ENCODE peak calls at places on chromosomes 12 and 14, in four cellular contexts. Y is PC-3, O is breast epithelium, G is heart right ventricle. P is an unnamed sample.
A peak's percentile ranks its signal among the peaks of the same experiment; 100 is the strongest.

GRCh38 chr12:109098671-109099070 is 1.3 kb downstream of the UNG start:
- DNase-seq in Y (no peak), O (no peak), G (no peak), P (no peak)

GRCh38 chr12:124295431-124296058 is 652 bp downstream of the RFLNA start:
- DNase-seq in Y (no peak), O (no peak), G (no peak), P (no peak)

GRCh38 chr14:77067632-77068514 is 30.2 kb upstream of the CIPC start:
- DNase-seq in Y (peak; percentile 95), O (peak; percentile 72), G (peak; percentile 63), P (peak; percentile 31)

GRCh38 chr12:91381309-91381804 is 198.7 kb upstream of the DCN start:
- DNase-seq in Y (peak; percentile 40), O (no peak), G (peak; percentile 69), P (no peak)

GRCh38 chr14:102363182-102363952 is 626 bp downstream of the TECPR2 start:
- DNase-seq in Y (peak; percentile 65), O (no peak), G (peak; percentile 39), P (peak; percentile 7)

GRCh38 chr14:85934123-85934885 is 404.4 kb downstream of the FLRT2 start:
- DNase-seq in Y (peak; percentile 42), O (no peak), G (peak; percentile 15), P (peak; percentile 80)

GRCh38 chr12:102216086-102216691 is 18.6 kb upstream of the PMCH start:
- DNase-seq in Y (peak; percentile 24), O (no peak), G (no peak), P (no peak)

GRCh38 chr12:65808580-65808979 is 15.7 kb upstream of the HMGA2 start:
- DNase-seq in Y (no peak), O (no peak), G (no peak), P (no peak)

DNA sequence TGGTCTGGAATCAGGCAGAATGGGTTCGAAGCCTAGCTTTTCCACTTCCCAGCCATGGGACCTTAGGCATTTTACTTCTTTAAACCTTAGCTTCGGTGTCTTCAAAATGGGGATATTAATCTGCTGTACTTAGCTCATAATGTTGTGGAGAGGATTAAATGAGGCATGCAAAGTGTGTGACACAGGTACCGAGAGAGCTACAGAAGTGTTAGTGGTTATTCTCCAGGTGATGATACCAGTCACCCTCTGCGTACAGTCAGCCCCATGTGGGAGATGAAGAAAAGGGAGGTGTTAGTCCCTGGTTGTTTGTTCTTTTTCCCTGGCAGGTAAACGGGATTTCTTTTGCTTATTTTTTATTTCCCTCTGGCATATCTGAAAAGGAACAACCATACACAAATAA is 212.1 kb downstream of the PHLDA1 start:
- DNase-seq in Y (no peak), O (no peak), G (no peak), P (no peak)
- H3K4me1 ChIP-seq in Y (peaks cover 52% of the 10 kb centered on the region), O (no peaks in the 10 kb centered on the region), G (peaks cover 7% of the 10 kb centered on the region), P (peaks cover 9% of the 10 kb centered on the region)

DNA sequence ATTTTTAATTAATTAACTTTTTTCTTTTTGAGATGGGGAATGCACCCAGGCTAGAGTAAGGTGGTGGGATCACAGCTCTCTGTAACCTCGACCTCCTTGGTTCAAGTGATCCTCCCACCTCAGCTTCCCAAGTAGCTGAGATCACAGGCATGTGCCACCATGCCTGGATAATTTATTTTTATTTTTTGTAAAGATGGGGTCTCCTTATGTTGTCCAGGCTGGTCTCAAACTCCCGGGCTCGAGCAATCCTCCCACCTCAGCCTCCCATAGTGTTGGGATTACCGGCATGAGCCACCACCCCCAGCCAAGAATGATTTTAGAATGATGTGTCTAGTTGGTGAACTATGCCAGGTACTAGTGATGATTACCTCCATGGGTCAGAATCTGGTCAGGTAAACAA is 6.6 kb upstream of the LRP10 start:
- DNase-seq in Y (no peak), O (no peak), G (no peak), P (no peak)
- H3K27me3 ChIP-seq in Y (no peaks in the 10 kb centered on the region), O (no peaks in the 10 kb centered on the region), G (no peaks in the 10 kb centered on the region), P (no peaks in the 10 kb centered on the region)

GRCh38 chr12:54352022-54352531 is 12.2 kb downstream of the GPR84 start:
- DNase-seq in Y (no peak), O (no peak), G (peak; percentile 65), P (peak; percentile 45)
- H3K4me1 ChIP-seq in Y (no peaks in the 10 kb centered on the region), O (no peaks in the 10 kb centered on the region), G (peaks cover 13% of the 10 kb centered on the region), P (peaks cover 16% of the 10 kb centered on the region)

GRCh38 chr14:73811164-73811503 is 40.5 kb upstream of the PTGR2 start:
- DNase-seq in Y (no peak), O (no peak), G (no peak), P (no peak)

GRCh38 chr14:73809386-73809785 is 42.2 kb upstream of the PTGR2 start:
- DNase-seq in Y (no peak), O (no peak), G (no peak), P (no peak)

GRCh38 chr14:73807439-73807838 is 44.2 kb upstream of the PTGR2 start:
- DNase-seq in Y (no peak), O (no peak), G (no peak), P (no peak)

GRCh38 chr14:73814158-73814557 is 37.5 kb upstream of the PTGR2 start:
- DNase-seq in Y (no peak), O (no peak), G (peak; percentile 20), P (no peak)

DNA sequence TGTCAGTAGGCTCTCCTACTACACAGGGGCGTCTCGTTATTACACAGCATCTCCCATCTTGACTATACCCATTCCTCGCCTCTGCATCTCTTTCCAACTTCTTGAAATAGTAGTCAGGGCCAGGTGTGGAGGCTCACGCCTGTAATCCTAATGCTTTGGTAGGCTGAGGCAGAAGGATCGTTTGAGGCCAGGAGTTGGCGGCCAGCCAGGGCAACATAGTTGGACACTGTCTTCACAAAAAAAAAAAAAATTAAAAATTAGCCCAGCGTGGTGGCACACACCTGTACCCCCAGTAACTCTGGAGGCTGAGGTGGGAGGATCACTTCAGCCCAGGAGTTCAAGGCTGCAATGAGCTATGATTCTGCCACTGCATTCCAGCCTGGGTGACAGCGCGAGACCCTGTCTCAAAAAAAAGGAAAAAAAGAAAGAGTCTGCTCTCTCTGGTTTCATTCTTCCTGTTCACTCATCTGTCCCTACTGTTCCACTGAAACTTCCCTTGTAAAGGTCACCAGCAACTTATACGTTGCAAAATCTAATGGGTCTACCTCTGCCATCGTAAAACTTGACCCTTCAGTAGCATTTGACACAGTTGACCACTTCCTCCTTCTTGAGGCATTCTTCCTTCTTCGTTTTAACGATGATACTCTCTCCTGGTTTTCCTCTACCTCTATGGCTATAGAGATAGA is 41.0 kb upstream of the PTGR2 start:
- DNase-seq in Y (no peak), O (no peak), G (no peak), P (no peak)
- H3K27me3 ChIP-seq in Y (no peaks in the 10 kb centered on the region), O (no peaks in the 10 kb centered on the region), G (no peaks in the 10 kb centered on the region), P (no peaks in the 10 kb centered on the region)

GRCh38 chr12:79558924-79559469 is 131.8 kb downstream of the PAWR start:
- DNase-seq in Y (no peak), O (no peak), G (no peak), P (no peak)
- H3K4me1 ChIP-seq in Y (peaks cover 29% of the 10 kb centered on the region), O (no peaks in the 10 kb centered on the region), G (peaks cover 11% of the 10 kb centered on the region), P (no peaks in the 10 kb centered on the region)

GRCh38 chr12:53964315-53964713 is 8.6 kb upstream of the HOXC11 start:
- DNase-seq in Y (no peak), O (no peak), G (no peak), P (no peak)
- H3K27me3 ChIP-seq in Y (no peaks in the 10 kb centered on the region), O (peaks cover 100% of the 10 kb centered on the region), G (peaks cover 100% of the 10 kb centered on the region), P (peaks cover 74% of the 10 kb centered on the region)

GRCh38 chr14:71751264-71751663 is 181.0 kb upstream of the RGS6 start:
- DNase-seq in Y (no peak), O (no peak), G (no peak), P (no peak)

GRCh38 chr14:71753126-71753830 is 179.0 kb upstream of the RGS6 start:
- DNase-seq in Y (peak; percentile 94), O (peak; percentile 79), G (peak; percentile 96), P (peak; percentile 44)

GRCh38 chr14:71754422-71755095 is 177.7 kb upstream of the RGS6 start:
- DNase-seq in Y (no peak), O (no peak), G (no peak), P (no peak)

GRCh38 chr14:71753976-71754375 is 178.3 kb upstream of the RGS6 start:
- DNase-seq in Y (no peak), O (no peak), G (no peak), P (no peak)

DNA sequence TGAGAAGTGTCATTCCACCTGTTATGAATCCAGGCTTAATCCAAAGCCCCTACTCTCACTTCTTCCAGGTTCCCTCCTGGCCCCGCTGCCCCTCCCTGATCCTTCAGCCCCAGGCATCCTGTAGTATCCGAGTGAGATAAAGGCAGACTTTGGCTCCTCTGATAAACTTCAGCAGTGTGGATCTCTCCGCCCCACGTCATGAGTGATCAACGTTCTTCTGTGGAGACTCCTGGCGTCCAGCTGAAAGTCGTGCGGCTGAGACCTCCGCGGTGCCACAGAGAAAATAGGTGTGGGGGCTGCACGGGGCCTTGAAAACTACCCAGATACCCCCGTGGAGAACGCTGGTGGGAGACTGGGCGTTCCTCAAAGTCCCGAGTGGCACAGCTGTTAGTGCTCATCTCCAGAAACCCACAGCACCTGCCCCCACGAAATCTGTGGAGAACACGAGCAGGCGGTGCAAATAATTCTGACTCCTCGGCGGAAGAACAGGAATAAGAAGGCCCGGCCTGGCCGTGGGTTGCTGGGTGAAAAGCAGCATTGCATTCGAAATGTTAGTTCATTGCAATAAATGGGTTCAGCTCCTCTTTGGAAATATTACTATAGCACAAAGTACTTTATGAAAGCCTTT is 180.0 kb upstream of the RGS6 start:
- DNase-seq in Y (no peak), O (no peak), G (no peak), P (no peak)
- H3K4me1 ChIP-seq in Y (peaks cover 5% of the 10 kb centered on the region), O (peaks cover 7% of the 10 kb centered on the region), G (peaks cover 4% of the 10 kb centered on the region), P (peaks cover 5% of the 10 kb centered on the region)

DNA sequence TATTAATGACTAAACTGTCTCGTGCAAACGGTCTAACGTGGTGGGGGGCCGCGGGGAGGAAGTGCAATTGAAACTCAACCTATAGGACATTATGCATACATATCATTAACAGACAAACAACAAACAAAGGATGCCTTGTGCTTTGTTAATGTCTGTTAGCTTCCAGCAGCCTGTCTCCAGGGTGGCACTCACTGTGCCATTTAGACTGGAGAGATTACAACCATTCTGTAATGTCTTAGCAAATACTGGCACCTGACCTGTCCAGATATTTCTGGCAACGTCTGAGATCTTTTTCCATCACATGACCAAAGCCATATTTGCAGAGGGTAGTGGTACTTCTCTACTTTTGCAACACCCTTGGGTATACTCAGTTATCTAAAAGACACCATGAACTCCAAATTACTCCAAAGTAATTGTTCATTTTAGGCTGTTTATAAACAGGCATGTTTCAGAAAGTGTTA is 11.6 kb downstream of the BHLHE41 start:
- DNase-seq in Y (peak; percentile 46), O (no peak), G (peak; percentile 49), P (no peak)
- H3K27me3 ChIP-seq in Y (no peaks in the 10 kb centered on the region), O (no peaks in the 10 kb centered on the region), G (peaks cover 7% of the 10 kb centered on the region), P (peaks cover 35% of the 10 kb centered on the region)

DNA sequence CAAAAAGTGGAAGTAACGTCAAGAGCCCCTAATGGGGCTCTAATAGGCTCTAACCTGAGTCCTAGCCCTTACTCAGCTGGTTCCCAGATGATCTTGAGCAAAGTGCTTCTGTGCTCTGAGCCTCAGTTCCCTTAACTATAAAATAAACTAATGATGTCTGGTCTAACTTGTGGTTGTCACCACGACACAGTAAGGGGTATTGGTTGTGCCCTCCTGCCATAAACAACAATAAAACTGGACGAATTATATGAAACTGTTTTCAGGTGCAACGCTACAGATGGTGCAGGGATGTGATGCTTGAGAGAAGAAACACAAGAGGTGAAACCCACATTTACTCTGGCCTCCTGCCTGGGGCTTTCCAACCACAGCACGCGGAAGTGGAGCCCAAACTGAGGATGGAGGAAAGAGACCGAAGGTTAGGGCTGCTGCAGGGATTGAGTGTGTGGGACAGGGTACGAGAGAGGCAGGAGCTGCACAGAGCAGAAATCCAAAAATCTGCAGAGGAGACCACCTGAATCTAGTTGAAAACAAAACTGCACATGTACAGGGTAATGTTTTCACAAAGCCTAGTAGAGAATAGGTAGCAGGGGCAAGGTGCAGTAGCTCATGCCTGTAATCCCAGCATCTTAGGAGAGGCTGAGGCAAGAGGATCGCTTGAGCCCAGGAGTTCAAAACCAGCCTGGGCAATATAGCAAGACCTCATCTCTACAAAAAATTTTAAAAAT is 45.6 kb upstream of the BCL2L14 start:
- DNase-seq in Y (no peak), O (peak; percentile 55), G (no peak), P (peak; percentile 34)
- H3K4me1 ChIP-seq in Y (no peaks in the 10 kb centered on the region), O (no peaks in the 10 kb centered on the region), G (no peaks in the 10 kb centered on the region), P (peaks cover 10% of the 10 kb centered on the region)

P was measured in CD4-positive, CD25-positive, alpha-beta regulatory T cell.